ENCODE peak calls at places on chromosomes 11 and 22, in six cellular contexts. P is K562, J is HCT116, B is GM23338, N is GM12878, T is Panc1. F is an unnamed sample.

GRCh38 chr11:34997872-34998548 is 81.6 kb downstream of the PDHX start:
- ATAC-seq in T (peak; percentile 65), J (peak; percentile 40), P (no peak), B (no peak), N (peak; percentile 74), F (no peak)

GRCh38 chr11:76269661-76270322 is 63.5 kb upstream of the WNT11 start:
- ATAC-seq in P (no peak), T (no peak), B (no peak), J (no peak), N (no peak), F (no peak)

GRCh38 chr22:20520093-20520511 is 12.7 kb downstream of the MED15 start:
- ATAC-seq in J (no peak), P (no peak), N (no peak), T (no peak), B (no peak), F (no peak)

GRCh38 chr22:24118689-24119384 is 62.5 kb upstream of the SUSD2 start:
- ATAC-seq in B (no peak), P (no peak), T (no peak), J (no peak), N (no peak), F (no peak)

GRCh38 chr22:18076060-18076497 is 1.7 kb upstream of the PEX26 start:
- ATAC-seq in T (peak; percentile 57), P (peak; percentile 44), B (peak; percentile 4), N (peak; percentile 12), J (peak; percentile 26), F (peak; percentile 70)

GRCh38 chr11:111310088-111310487 is 11.7 kb downstream of the POU2AF3 start:
- ATAC-seq in P (no peak), N (no peak), J (no peak), B (no peak), T (no peak), F (no peak)

GRCh38 chr11:103842795-103843194 is 193.6 kb upstream of the DDI1 start:
- ATAC-seq in P (no peak), N (no peak), T (no peak), J (no peak), B (no peak), F (peak; percentile 74)

GRCh38 chr11:61756452-61757212 is 4.2 kb downstream of the MYRF start:
- ATAC-seq in T (no peak), P (peak; percentile 4), J (peak; percentile 66), B (no peak), N (peak; percentile 85), F (no peak)

GRCh38 chr11:118537409-118537980 is 6.5 kb downstream of the TMEM25 start:
- ATAC-seq in J (peak; percentile 46), T (no peak), N (no peak), B (no peak), P (no peak), F (no peak)

GRCh38 chr11:6646631-6647281 is 8.9 kb downstream of the DCHS1 start:
- ATAC-seq in T (no peak), N (peak; percentile 97), P (peak; percentile 44), J (no peak), B (peak; percentile 53), F (peak; percentile 67)

GRCh38 chr11:57635236-57635635 is 14.5 kb downstream of the YPEL4 start:
- ATAC-seq in T (no peak), P (no peak), B (no peak), J (no peak), N (no peak), F (no peak)

GRCh38 chr22:48365386-48365785 is 1462.3 kb downstream of the BRD1 start:
- ATAC-seq in N (no peak), P (no peak), T (no peak), B (no peak), J (no peak), F (no peak)

GRCh38 chr11:34065505-34066203 is 14.1 kb downstream of the CAPRIN1 start:
- ATAC-seq in T (no peak), J (peak; percentile 81), N (peak; percentile 43), P (peak; percentile 37), B (peak; percentile 85), F (no peak)

GRCh38 chr22:27719535-27720227 is 81.9 kb downstream of the MN1 start:
- ATAC-seq in T (no peak), B (peak; percentile 23), P (peak; percentile 89), N (no peak), J (peak; percentile 45), F (no peak)

GRCh38 chr11:20021212-20021611 is 139.1 kb downstream of the DBX1 start:
- ATAC-seq in N (no peak), B (no peak), T (no peak), J (no peak), P (no peak), F (no peak)

GRCh38 chr11:57474017-57474750 is 13.9 kb downstream of the RTN4RL2 start:
- ATAC-seq in T (no peak), N (peak; percentile 54), B (peak; percentile 10), J (no peak), P (peak; percentile 45), F (no peak)

GRCh38 chr11:90851196-90851595 is 628.3 kb upstream of the CHORDC1 start:
- ATAC-seq in T (no peak), B (no peak), J (no peak), N (no peak), P (no peak), F (no peak)

GRCh38 chr22:38097058-38097457 is 13.1 kb upstream of the SLC16A8 start:
- ATAC-seq in N (no peak), J (no peak), T (no peak), P (no peak), B (peak; percentile 74), F (no peak)

GRCh38 chr11:68956142-68956541 is 24.6 kb downstream of the MRGPRD start:
- ATAC-seq in N (peak; percentile 70), T (peak; percentile 37), B (peak; percentile 84), P (peak; percentile 80), J (peak; percentile 88), F (no peak)
- TF ChIP-seq CTCF in N (peak; percentile 24), T (no peak), B (peak; percentile 79), P (peak; percentile 51), J (peak; percentile 60), F (peak; percentile 17)

GRCh38 chr11:2420502-2421225 is 20.1 kb downstream of the TSSC4 start:
- ATAC-seq in P (peak; percentile 97), T (peak; percentile 96), J (peak; percentile 94), B (peak; percentile 94), N (peak; percentile 98), F (peak; percentile 89)
- TF ChIP-seq POLR2AphosphoS5 in P (no peak), T (no peak), J (no peak), B (no peak), N (no peak), F (no peak)

GRCh38 chr11:64271339-64272132 is 12.9 kb downstream of the BAD start:
- ATAC-seq in T (peak; percentile 23), P (peak; percentile 19), N (peak; percentile 22), B (peak; percentile 27), J (no peak), F (peak; percentile 38)
- TF ChIP-seq CTCF in T (no peak), P (peak; percentile 63), N (peak; percentile 21), B (peak; percentile 76), J (no peak), F (peak; percentile 17)

GRCh38 chr11:64284048-64284961 is at the start of gene BAD:
- ATAC-seq in T (peak; percentile 92), N (peak; percentile 94), B (peak; percentile 92), J (peak; percentile 87), P (peak; percentile 96), F (peak; percentile 93)
- TF ChIP-seq POLR2AphosphoS5 in T (peak; percentile 76), N (no peak), B (peak; percentile 65), J (peak; percentile 76), P (peak; percentile 58), F (peak; percentile 49)

GRCh38 chr11:128688896-128689546 is 4.9 kb upstream of the FLI1 start:
- ATAC-seq in B (no peak), P (no peak), J (no peak), N (no peak), T (no peak), F (no peak)

GRCh38 chr11:128688031-128688713 is 5.7 kb upstream of the FLI1 start:
- ATAC-seq in T (no peak), B (no peak), P (no peak), J (no peak), N (no peak), F (no peak)

GRCh38 chr11:128689946-128690745 is 3.7 kb upstream of the FLI1 start:
- ATAC-seq in T (no peak), N (no peak), B (no peak), J (no peak), P (no peak), F (no peak)

GRCh38 chr11:128690746-128691091 is 3.2 kb upstream of the FLI1 start:
- ATAC-seq in B (no peak), N (no peak), T (no peak), J (no peak), P (no peak), F (no peak)

GRCh38 chr11:128689586-128689945 is 4.3 kb upstream of the FLI1 start:
- ATAC-seq in B (no peak), J (no peak), N (no peak), T (no peak), P (no peak), F (no peak)
- TF ChIP-seq CTCF in B (no peak), J (no peak), N (no peak), T (no peak), P (no peak), F (no peak)

GRCh38 chr22:45164217-45165123 is 745 bp downstream of the NUP50 start:
- ATAC-seq in T (peak; percentile 78), N (peak; percentile 52), J (peak; percentile 48), B (peak; percentile 45), P (peak; percentile 79), F (peak; percentile 28)
- TF ChIP-seq POLR2AphosphoS5 in T (no peak), N (no peak), J (no peak), B (no peak), P (no peak), F (no peak)

GRCh38 chr22:43828711-43829447 is 16.8 kb upstream of the EFCAB6 start:
- ATAC-seq in J (peak; percentile 31), N (no peak), B (peak; percentile 56), P (no peak), T (no peak), F (peak; percentile 83)
- TF ChIP-seq CTCF in J (no peak), N (no peak), B (peak; percentile 58), P (no peak), T (no peak), F (peak; percentile 36)

GRCh38 chr11:72735495-72736027 is 16.6 kb downstream of the ARAP1 start:
- ATAC-seq in B (peak; percentile 35), T (peak; percentile 35), N (no peak), P (peak; percentile 75), J (peak; percentile 69), F (peak; percentile 56)
- TF ChIP-seq POLR2AphosphoS5 in B (no peak), T (no peak), N (no peak), P (no peak), J (no peak), F (peak; percentile 96)